ENCODE peak calls at places on chromosome 18, in four cellular contexts. One of them, this sample, is unnamed.

GRCh38 chr18:32175265-32175664 is 14.6 kb upstream of the MEP1B start:
- DNase-seq in naive thymus-derived CD4-positive, alpha-beta T cell: no peak
- DNase-seq in activated naive CD4-positive, alpha-beta T cell: no peak
- DNase-seq in Peyer's patch: no peak
- DNase-seq in this sample: peak

GRCh38 chr18:74175658-74176057 is 27.3 kb downstream of the TIMM21 start:
- DNase-seq in activated naive CD4-positive, alpha-beta T cell: no peak
- DNase-seq in naive thymus-derived CD4-positive, alpha-beta T cell: no peak
- DNase-seq in Peyer's patch: no peak
- DNase-seq in this sample: no peak

GRCh38 chr18:70513502-70514171 is 224.8 kb downstream of the SOCS6 start:
- DNase-seq in activated naive CD4-positive, alpha-beta T cell: no peak
- DNase-seq in Peyer's patch: no peak
- DNase-seq in naive thymus-derived CD4-positive, alpha-beta T cell: no peak
- DNase-seq in this sample: no peak

GRCh38 chr18:42925036-42925435 is 190.4 kb downstream of the RIT2 start:
- DNase-seq in activated naive CD4-positive, alpha-beta T cell: no peak
- DNase-seq in naive thymus-derived CD4-positive, alpha-beta T cell: no peak
- DNase-seq in Peyer's patch: no peak
- DNase-seq in this sample: no peak

GRCh38 chr18:6120820-6121279 is 225.5 kb upstream of the TMEM200C start:
- DNase-seq in activated naive CD4-positive, alpha-beta T cell: no peak
- DNase-seq in naive thymus-derived CD4-positive, alpha-beta T cell: no peak
- DNase-seq in Peyer's patch: no peak
- DNase-seq in this sample: no peak

GRCh38 chr18:11147962-11148654 is 1.3 kb downstream of the PIEZO2 start:
- DNase-seq in Peyer's patch: no peak
- DNase-seq in activated naive CD4-positive, alpha-beta T cell: no peak
- DNase-seq in naive thymus-derived CD4-positive, alpha-beta T cell: no peak
- DNase-seq in this sample: peak

GRCh38 chr18:70288171-70288850 is 534 bp upstream of the SOCS6 start:
- DNase-seq in naive thymus-derived CD4-positive, alpha-beta T cell: peak
- DNase-seq in activated naive CD4-positive, alpha-beta T cell: no peak
- DNase-seq in Peyer's patch: peak
- DNase-seq in this sample: no peak

GRCh38 chr18:34923911-34924310 is 117.3 kb upstream of the MAPRE2 start:
- DNase-seq in activated naive CD4-positive, alpha-beta T cell: no peak
- DNase-seq in naive thymus-derived CD4-positive, alpha-beta T cell: no peak
- DNase-seq in Peyer's patch: no peak
- DNase-seq in this sample: no peak

GRCh38 chr18:58213931-58214431 is 170.0 kb downstream of the NEDD4L start:
- DNase-seq in activated naive CD4-positive, alpha-beta T cell: no peak
- DNase-seq in naive thymus-derived CD4-positive, alpha-beta T cell: no peak
- DNase-seq in Peyer's patch: no peak
- DNase-seq in this sample: no peak

GRCh38 chr18:22711381-22711717 is 221.8 kb upstream of the RBBP8 start:
- DNase-seq in activated naive CD4-positive, alpha-beta T cell: no peak
- DNase-seq in naive thymus-derived CD4-positive, alpha-beta T cell: no peak
- DNase-seq in Peyer's patch: no peak
- DNase-seq in this sample: no peak

GRCh38 chr18:14781671-14782070 is 33.7 kb downstream of the ANKRD30B start:
- DNase-seq in Peyer's patch: peak
- DNase-seq in activated naive CD4-positive, alpha-beta T cell: no peak
- DNase-seq in naive thymus-derived CD4-positive, alpha-beta T cell: no peak
- DNase-seq in this sample: no peak

GRCh38 chr18:59910967-59911366 is 11.2 kb downstream of the PMAIP1 start:
- DNase-seq in Peyer's patch: no peak
- DNase-seq in activated naive CD4-positive, alpha-beta T cell: no peak
- DNase-seq in naive thymus-derived CD4-positive, alpha-beta T cell: no peak
- DNase-seq in this sample: no peak

GRCh38 chr18:59453468-59453961 is 94.5 kb upstream of the LMAN1 start:
- DNase-seq in naive thymus-derived CD4-positive, alpha-beta T cell: no peak
- DNase-seq in activated naive CD4-positive, alpha-beta T cell: no peak
- DNase-seq in Peyer's patch: no peak
- DNase-seq in this sample: no peak

GRCh38 chr18:79567481-79568147 is 112.0 kb upstream of the CTDP1 start:
- DNase-seq in activated naive CD4-positive, alpha-beta T cell: no peak
- DNase-seq in Peyer's patch: peak
- DNase-seq in naive thymus-derived CD4-positive, alpha-beta T cell: no peak
- DNase-seq in this sample: no peak

GRCh38 chr18:8756571-8756970 is 51.2 kb downstream of the MTCL1 start:
- DNase-seq in naive thymus-derived CD4-positive, alpha-beta T cell: no peak
- DNase-seq in Peyer's patch: no peak
- DNase-seq in activated naive CD4-positive, alpha-beta T cell: no peak
- DNase-seq in this sample: no peak

GRCh38 chr18:74731097-74731496 is 133.4 kb downstream of the ZNF407 start:
- DNase-seq in Peyer's patch: no peak
- DNase-seq in activated naive CD4-positive, alpha-beta T cell: no peak
- DNase-seq in naive thymus-derived CD4-positive, alpha-beta T cell: no peak
- DNase-seq in this sample: no peak

GRCh38 chr18:69044215-69044614 is 246.3 kb downstream of the CCDC102B start:
- DNase-seq in activated naive CD4-positive, alpha-beta T cell: no peak
- DNase-seq in Peyer's patch: no peak
- DNase-seq in naive thymus-derived CD4-positive, alpha-beta T cell: no peak
- DNase-seq in this sample: no peak

GRCh38 chr18:74196220-74197119 is 48.1 kb downstream of the TIMM21 start:
- DNase-seq in naive thymus-derived CD4-positive, alpha-beta T cell: no peak
- DNase-seq in Peyer's patch: peak
- DNase-seq in activated naive CD4-positive, alpha-beta T cell: no peak
- DNase-seq in this sample: peak

GRCh38 chr18:8471373-8471772 is 137.9 kb upstream of the RAB12 start:
- DNase-seq in activated naive CD4-positive, alpha-beta T cell: no peak
- DNase-seq in Peyer's patch: no peak
- DNase-seq in naive thymus-derived CD4-positive, alpha-beta T cell: no peak
- DNase-seq in this sample: no peak

GRCh38 chr18:63970803-63971191 is 916 bp downstream of the SERPINB8 start:
- DNase-seq in Peyer's patch: peak
- DNase-seq in activated naive CD4-positive, alpha-beta T cell: no peak
- DNase-seq in naive thymus-derived CD4-positive, alpha-beta T cell: no peak
- DNase-seq in this sample: no peak

GRCh38 chr18:374735-375168 is 106.9 kb upstream of the THOC1 start:
- DNase-seq in activated naive CD4-positive, alpha-beta T cell: no peak
- DNase-seq in Peyer's patch: no peak
- DNase-seq in naive thymus-derived CD4-positive, alpha-beta T cell: no peak
- DNase-seq in this sample: no peak

GRCh38 chr18:77255426-77256105 is 5.9 kb downstream of the GALR1 start:
- DNase-seq in activated naive CD4-positive, alpha-beta T cell: no peak
- DNase-seq in naive thymus-derived CD4-positive, alpha-beta T cell: no peak
- DNase-seq in Peyer's patch: no peak
- DNase-seq in this sample: no peak

GRCh38 chr18:10057808-10058791 is 144.3 kb downstream of the VAPA start:
- DNase-seq in Peyer's patch: no peak
- DNase-seq in naive thymus-derived CD4-positive, alpha-beta T cell: no peak
- DNase-seq in activated naive CD4-positive, alpha-beta T cell: no peak
- DNase-seq in this sample: peak

GRCh38 chr18:40168026-40168425 is 1787.0 kb upstream of the PIK3C3 start:
- DNase-seq in activated naive CD4-positive, alpha-beta T cell: no peak
- DNase-seq in naive thymus-derived CD4-positive, alpha-beta T cell: no peak
- DNase-seq in Peyer's patch: no peak
- DNase-seq in this sample: no peak

GRCh38 chr18:3667255-3668137 is 217.5 kb downstream of the TGIF1 start:
- DNase-seq in Peyer's patch: no peak
- DNase-seq in activated naive CD4-positive, alpha-beta T cell: no peak
- DNase-seq in naive thymus-derived CD4-positive, alpha-beta T cell: no peak
- DNase-seq in this sample: no peak

GRCh38 chr18:44126598-44126997 is 554.1 kb upstream of the SETBP1 start:
- DNase-seq in naive thymus-derived CD4-positive, alpha-beta T cell: no peak
- DNase-seq in Peyer's patch: no peak
- DNase-seq in activated naive CD4-positive, alpha-beta T cell: no peak
- DNase-seq in this sample: no peak

This sample was measured in globus pallidus.